ENCODE peak calls at places on chromosomes 11 and 22, in six cellular contexts. One of them, this sample, is unnamed.

GRCh38 chr22:42111798-42112197 is 18.8 kb downstream of the CYP2D6 start:
- DNase-seq in hepatic stellate cell: no peak
- DNase-seq in RWPE2: no peak
- DNase-seq in NCI-H1092 treated with DMSO at 0.1 percent for 48 hours: no peak
- DNase-seq in activated CD8-positive, alpha-beta memory T cell treated with anti-CD3 and anti-CD28 coated beads for 48 hours: no peak
- DNase-seq in heart right ventricle: no peak
- DNase-seq in this sample: no peak

GRCh38 chr22:39534092-39534506 is 1.6 kb upstream of the RPS19BP1 start:
- DNase-seq in hepatic stellate cell: no peak
- DNase-seq in RWPE2: no peak
- DNase-seq in NCI-H1092 treated with DMSO at 0.1 percent for 48 hours: no peak
- DNase-seq in heart right ventricle: no peak
- DNase-seq in activated CD8-positive, alpha-beta memory T cell treated with anti-CD3 and anti-CD28 coated beads for 48 hours: no peak
- DNase-seq in this sample: no peak

GRCh38 chr11:28743101-28743550 is 634.9 kb downstream of the METTL15 start:
- DNase-seq in hepatic stellate cell: no peak
- DNase-seq in NCI-H1092 treated with DMSO at 0.1 percent for 48 hours: peak
- DNase-seq in RWPE2: no peak
- DNase-seq in heart right ventricle: no peak
- DNase-seq in activated CD8-positive, alpha-beta memory T cell treated with anti-CD3 and anti-CD28 coated beads for 48 hours: no peak
- DNase-seq in this sample: no peak

GRCh38 chr11:96486890-96487633 is 97.2 kb downstream of the JRKL start:
- DNase-seq in heart right ventricle: no peak
- DNase-seq in activated CD8-positive, alpha-beta memory T cell treated with anti-CD3 and anti-CD28 coated beads for 48 hours: no peak
- DNase-seq in RWPE2: peak
- DNase-seq in NCI-H1092 treated with DMSO at 0.1 percent for 48 hours: no peak
- DNase-seq in hepatic stellate cell: no peak
- DNase-seq in this sample: no peak

GRCh38 chr22:37745548-37746365 is 48.9 kb downstream of the TRIOBP start:
- DNase-seq in NCI-H1092 treated with DMSO at 0.1 percent for 48 hours: peak
- DNase-seq in RWPE2: peak
- DNase-seq in heart right ventricle: peak
- DNase-seq in activated CD8-positive, alpha-beta memory T cell treated with anti-CD3 and anti-CD28 coated beads for 48 hours: peak
- DNase-seq in hepatic stellate cell: peak
- DNase-seq in this sample: peak

GRCh38 chr11:119344291-119345010 is 2.1 kb downstream of the MFRP start:
- DNase-seq in NCI-H1092 treated with DMSO at 0.1 percent for 48 hours: no peak
- DNase-seq in activated CD8-positive, alpha-beta memory T cell treated with anti-CD3 and anti-CD28 coated beads for 48 hours: no peak
- DNase-seq in RWPE2: no peak
- DNase-seq in heart right ventricle: no peak
- DNase-seq in hepatic stellate cell: no peak
- DNase-seq in this sample: no peak

GRCh38 chr11:20000393-20001134 is 159.7 kb downstream of the DBX1 start:
- DNase-seq in heart right ventricle: peak
- DNase-seq in NCI-H1092 treated with DMSO at 0.1 percent for 48 hours: peak
- DNase-seq in RWPE2: no peak
- DNase-seq in hepatic stellate cell: no peak
- DNase-seq in activated CD8-positive, alpha-beta memory T cell treated with anti-CD3 and anti-CD28 coated beads for 48 hours: no peak
- DNase-seq in this sample: no peak

GRCh38 chr11:118657238-118657637 is 22.2 kb downstream of the TREH start:
- DNase-seq in hepatic stellate cell: no peak
- DNase-seq in NCI-H1092 treated with DMSO at 0.1 percent for 48 hours: no peak
- DNase-seq in RWPE2: no peak
- DNase-seq in activated CD8-positive, alpha-beta memory T cell treated with anti-CD3 and anti-CD28 coated beads for 48 hours: no peak
- DNase-seq in heart right ventricle: no peak
- DNase-seq in this sample: no peak

GRCh38 chr11:14065153-14065552 is 102.6 kb downstream of the SPON1 start:
- DNase-seq in heart right ventricle: no peak
- DNase-seq in hepatic stellate cell: no peak
- DNase-seq in NCI-H1092 treated with DMSO at 0.1 percent for 48 hours: no peak
- DNase-seq in activated CD8-positive, alpha-beta memory T cell treated with anti-CD3 and anti-CD28 coated beads for 48 hours: no peak
- DNase-seq in RWPE2: no peak
- DNase-seq in this sample: no peak

GRCh38 chr11:94402355-94402754 is 1.1 kb upstream of the GPR83 start:
- DNase-seq in heart right ventricle: no peak
- DNase-seq in NCI-H1092 treated with DMSO at 0.1 percent for 48 hours: no peak
- DNase-seq in RWPE2: no peak
- DNase-seq in hepatic stellate cell: no peak
- DNase-seq in activated CD8-positive, alpha-beta memory T cell treated with anti-CD3 and anti-CD28 coated beads for 48 hours: no peak
- DNase-seq in this sample: no peak

GRCh38 chr11:12540913-12541587 is 133.2 kb upstream of the TEAD1 start:
- DNase-seq in NCI-H1092 treated with DMSO at 0.1 percent for 48 hours: no peak
- DNase-seq in hepatic stellate cell: peak
- DNase-seq in RWPE2: no peak
- DNase-seq in activated CD8-positive, alpha-beta memory T cell treated with anti-CD3 and anti-CD28 coated beads for 48 hours: no peak
- DNase-seq in heart right ventricle: no peak
- DNase-seq in this sample: no peak

GRCh38 chr11:32331098-32331497 is 104.2 kb downstream of the WT1 start:
- DNase-seq in RWPE2: no peak
- DNase-seq in heart right ventricle: no peak
- DNase-seq in activated CD8-positive, alpha-beta memory T cell treated with anti-CD3 and anti-CD28 coated beads for 48 hours: no peak
- DNase-seq in NCI-H1092 treated with DMSO at 0.1 percent for 48 hours: no peak
- DNase-seq in hepatic stellate cell: no peak
- DNase-seq in this sample: no peak

GRCh38 chr11:32164836-32165235 is 74.0 kb downstream of the RCN1 start:
- DNase-seq in NCI-H1092 treated with DMSO at 0.1 percent for 48 hours: no peak
- DNase-seq in heart right ventricle: no peak
- DNase-seq in hepatic stellate cell: no peak
- DNase-seq in RWPE2: no peak
- DNase-seq in activated CD8-positive, alpha-beta memory T cell treated with anti-CD3 and anti-CD28 coated beads for 48 hours: no peak
- DNase-seq in this sample: no peak

GRCh38 chr11:122843281-122844150 is 5.2 kb downstream of the CRTAM start:
- DNase-seq in hepatic stellate cell: no peak
- DNase-seq in activated CD8-positive, alpha-beta memory T cell treated with anti-CD3 and anti-CD28 coated beads for 48 hours: no peak
- DNase-seq in NCI-H1092 treated with DMSO at 0.1 percent for 48 hours: no peak
- DNase-seq in RWPE2: no peak
- DNase-seq in heart right ventricle: no peak
- DNase-seq in this sample: no peak

GRCh38 chr11:103257360-103257759 is 148.1 kb downstream of the DYNC2H1 start:
- DNase-seq in hepatic stellate cell: peak
- DNase-seq in NCI-H1092 treated with DMSO at 0.1 percent for 48 hours: peak
- DNase-seq in heart right ventricle: no peak
- DNase-seq in activated CD8-positive, alpha-beta memory T cell treated with anti-CD3 and anti-CD28 coated beads for 48 hours: no peak
- DNase-seq in RWPE2: no peak
- DNase-seq in this sample: no peak

GRCh38 chr11:46294365-46295309 is 17.2 kb downstream of the CREB3L1 start:
- DNase-seq in activated CD8-positive, alpha-beta memory T cell treated with anti-CD3 and anti-CD28 coated beads for 48 hours: no peak
- DNase-seq in hepatic stellate cell: peak
- DNase-seq in RWPE2: no peak
- DNase-seq in heart right ventricle: no peak
- DNase-seq in NCI-H1092 treated with DMSO at 0.1 percent for 48 hours: no peak
- DNase-seq in this sample: no peak

GRCh38 chr11:68753300-68753699 is 2.0 kb upstream of the TESMIN start:
- DNase-seq in RWPE2: no peak
- DNase-seq in heart right ventricle: no peak
- DNase-seq in hepatic stellate cell: no peak
- DNase-seq in activated CD8-positive, alpha-beta memory T cell treated with anti-CD3 and anti-CD28 coated beads for 48 hours: no peak
- DNase-seq in NCI-H1092 treated with DMSO at 0.1 percent for 48 hours: peak
- DNase-seq in this sample: no peak

GRCh38 chr22:23181763-23182288 is 1.5 kb downstream of the BCR start:
- DNase-seq in RWPE2: no peak
- DNase-seq in activated CD8-positive, alpha-beta memory T cell treated with anti-CD3 and anti-CD28 coated beads for 48 hours: no peak
- DNase-seq in heart right ventricle: no peak
- DNase-seq in hepatic stellate cell: no peak
- DNase-seq in NCI-H1092 treated with DMSO at 0.1 percent for 48 hours: no peak
- DNase-seq in this sample: no peak

GRCh38 chr11:127017482-127017881 is 16.9 kb upstream of the KIRREL3 start:
- DNase-seq in activated CD8-positive, alpha-beta memory T cell treated with anti-CD3 and anti-CD28 coated beads for 48 hours: no peak
- DNase-seq in NCI-H1092 treated with DMSO at 0.1 percent for 48 hours: no peak
- DNase-seq in RWPE2: no peak
- DNase-seq in hepatic stellate cell: peak
- DNase-seq in heart right ventricle: no peak
- DNase-seq in this sample: no peak

GRCh38 chr22:44698531-44699421 is 3.2 kb upstream of the PRR5 start:
- DNase-seq in NCI-H1092 treated with DMSO at 0.1 percent for 48 hours: no peak
- DNase-seq in heart right ventricle: no peak
- DNase-seq in RWPE2: no peak
- DNase-seq in hepatic stellate cell: peak
- DNase-seq in activated CD8-positive, alpha-beta memory T cell treated with anti-CD3 and anti-CD28 coated beads for 48 hours: no peak
- DNase-seq in this sample: no peak

GRCh38 chr22:37485006-37485713 is 1.0 kb downstream of the MFNG start:
- DNase-seq in NCI-H1092 treated with DMSO at 0.1 percent for 48 hours: no peak
- DNase-seq in hepatic stellate cell: no peak
- DNase-seq in RWPE2: no peak
- DNase-seq in heart right ventricle: peak
- DNase-seq in activated CD8-positive, alpha-beta memory T cell treated with anti-CD3 and anti-CD28 coated beads for 48 hours: peak
- DNase-seq in this sample: peak

GRCh38 chr22:42332089-42332488 is 61.6 kb upstream of the TCF20 start:
- DNase-seq in RWPE2: no peak
- DNase-seq in NCI-H1092 treated with DMSO at 0.1 percent for 48 hours: no peak
- DNase-seq in activated CD8-positive, alpha-beta memory T cell treated with anti-CD3 and anti-CD28 coated beads for 48 hours: no peak
- DNase-seq in heart right ventricle: no peak
- DNase-seq in hepatic stellate cell: no peak
- DNase-seq in this sample: no peak

GRCh38 chr11:27191061-27191460 is 150.4 kb downstream of the BBOX1 start:
- DNase-seq in activated CD8-positive, alpha-beta memory T cell treated with anti-CD3 and anti-CD28 coated beads for 48 hours: no peak
- DNase-seq in RWPE2: no peak
- DNase-seq in hepatic stellate cell: no peak
- DNase-seq in heart right ventricle: no peak
- DNase-seq in NCI-H1092 treated with DMSO at 0.1 percent for 48 hours: no peak
- DNase-seq in this sample: no peak

GRCh38 chr22:18954333-18954732 is 18.2 kb upstream of the PRODH start:
- DNase-seq in activated CD8-positive, alpha-beta memory T cell treated with anti-CD3 and anti-CD28 coated beads for 48 hours: peak
- DNase-seq in hepatic stellate cell: peak
- DNase-seq in NCI-H1092 treated with DMSO at 0.1 percent for 48 hours: peak
- DNase-seq in RWPE2: peak
- DNase-seq in heart right ventricle: peak
- DNase-seq in this sample: peak

GRCh38 chr22:20656902-20657836 is 116.7 kb upstream of the SERPIND1 start:
- DNase-seq in NCI-H1092 treated with DMSO at 0.1 percent for 48 hours: no peak
- DNase-seq in heart right ventricle: no peak
- DNase-seq in activated CD8-positive, alpha-beta memory T cell treated with anti-CD3 and anti-CD28 coated beads for 48 hours: no peak
- DNase-seq in hepatic stellate cell: no peak
- DNase-seq in RWPE2: no peak
- DNase-seq in this sample: no peak

GRCh38 chr22:29267858-29268510 is at the start of the genes EWSR1 and RHBDD3:
- DNase-seq in RWPE2: peak
- DNase-seq in heart right ventricle: peak
- DNase-seq in activated CD8-positive, alpha-beta memory T cell treated with anti-CD3 and anti-CD28 coated beads for 48 hours: peak
- DNase-seq in NCI-H1092 treated with DMSO at 0.1 percent for 48 hours: peak
- DNase-seq in hepatic stellate cell: peak
- DNase-seq in this sample: peak

GRCh38 chr11:88384678-88385015 is 47.1 kb upstream of the CTSC start:
- DNase-seq in heart right ventricle: no peak
- DNase-seq in RWPE2: no peak
- DNase-seq in NCI-H1092 treated with DMSO at 0.1 percent for 48 hours: no peak
- DNase-seq in hepatic stellate cell: peak
- DNase-seq in activated CD8-positive, alpha-beta memory T cell treated with anti-CD3 and anti-CD28 coated beads for 48 hours: no peak
- DNase-seq in this sample: no peak

GRCh38 chr11:78801161-78801884 is 226.7 kb upstream of the NARS2 start:
- DNase-seq in heart right ventricle: no peak
- DNase-seq in RWPE2: no peak
- DNase-seq in NCI-H1092 treated with DMSO at 0.1 percent for 48 hours: peak
- DNase-seq in hepatic stellate cell: peak
- DNase-seq in activated CD8-positive, alpha-beta memory T cell treated with anti-CD3 and anti-CD28 coated beads for 48 hours: no peak
- DNase-seq in this sample: no peak

GRCh38 chr11:83724704-83725114 is 438.5 kb upstream of the CCDC90B start:
- DNase-seq in RWPE2: no peak
- DNase-seq in heart right ventricle: no peak
- DNase-seq in NCI-H1092 treated with DMSO at 0.1 percent for 48 hours: no peak
- DNase-seq in activated CD8-positive, alpha-beta memory T cell treated with anti-CD3 and anti-CD28 coated beads for 48 hours: no peak
- DNase-seq in hepatic stellate cell: no peak
- DNase-seq in this sample: no peak

GRCh38 chr11:121654506-121655480 is 202.0 kb upstream of the SORL1-AS1 start:
- DNase-seq in NCI-H1092 treated with DMSO at 0.1 percent for 48 hours: peak
- DNase-seq in RWPE2: no peak
- DNase-seq in activated CD8-positive, alpha-beta memory T cell treated with anti-CD3 and anti-CD28 coated beads for 48 hours: no peak
- DNase-seq in heart right ventricle: no peak
- DNase-seq in hepatic stellate cell: peak
- DNase-seq in this sample: no peak

GRCh38 chr11:107044503-107044902 is 26.2 kb upstream of the GUCY1A2 start:
- DNase-seq in NCI-H1092 treated with DMSO at 0.1 percent for 48 hours: no peak
- DNase-seq in activated CD8-positive, alpha-beta memory T cell treated with anti-CD3 and anti-CD28 coated beads for 48 hours: no peak
- DNase-seq in hepatic stellate cell: no peak
- DNase-seq in heart right ventricle: no peak
- DNase-seq in RWPE2: no peak
- DNase-seq in this sample: no peak